ENCODE peak calls at places on chromosomes 4 and X, in ten cellular contexts. A, C, S, D, J, P, I, M, X and V are unnamed samples.

GRCh38 chrX:47623540-47624027 is 3.9 kb upstream of the SYN1 start:
- DNase-seq in C (peak; percentile 63), P (peak; percentile 61), X (no peak), J (no peak), M (peak; percentile 54), I (peak; percentile 76), A (peak; percentile 70), S (peak; percentile 80), D (peak; percentile 83), V (peak; percentile 82)

GRCh38 chrX:135556055-135556454 is 35.6 kb downstream of the INTS6L start:
- DNase-seq in J (no peak), M (no peak), S (no peak), X (peak; percentile 15), D (no peak), A (no peak), P (no peak), C (no peak), I (no peak), V (no peak)

GRCh38 chr4:173420324-173420752 is 21.4 kb upstream of the SCRG1 start:
- DNase-seq in C (peak; percentile 65), A (no peak), I (peak; percentile 28), S (no peak), X (peak; percentile 21), P (no peak), J (no peak), D (peak; percentile 48), M (no peak), V (peak; percentile 56)

GRCh38 chrX:119755981-119756533 is 2.3 kb upstream of the SOWAHD start:
- DNase-seq in J (no peak), S (no peak), M (peak; percentile 51), D (no peak), P (no peak), I (peak; percentile 73), A (no peak), C (no peak), X (peak; percentile 92), V (no peak)

GRCh38 chrX:120499301-120500097 is 30.4 kb upstream of the LAMP2 start:
- DNase-seq in J (no peak), P (no peak), X (no peak), D (peak; percentile 67), C (peak; percentile 44), S (no peak), I (peak; percentile 7), M (no peak), A (no peak), V (peak; percentile 61)

GRCh38 chr4:180058731-180059215 is 2184.4 kb upstream of the TENM3 start:
- DNase-seq in X (peak; percentile 48), J (no peak), S (no peak), P (no peak), A (peak; percentile 56), M (peak; percentile 47), D (peak; percentile 5), C (peak; percentile 14), I (peak; percentile 44), V (peak; percentile 28)

GRCh38 chr4:77697860-77698599 is 92.4 kb downstream of the CXCL13 start:
- DNase-seq in X (peak; percentile 14), P (no peak), J (no peak), C (peak; percentile 81), D (peak; percentile 89), S (peak; percentile 68), M (no peak), I (peak; percentile 67), A (peak; percentile 55), V (peak; percentile 84)

GRCh38 chr4:105520819-105521790 is 31.3 kb upstream of the ARHGEF38 start:
- DNase-seq in X (peak; percentile 64), S (peak; percentile 53), A (peak; percentile 14), J (no peak), M (no peak), P (peak; percentile 20), I (peak; percentile 32), D (peak; percentile 12), C (peak; percentile 50), V (peak; percentile 66)

GRCh38 chrX:133444196-133444595 is 28.9 kb upstream of the GPC4 start:
- DNase-seq in J (no peak), D (peak; percentile 1), X (no peak), S (no peak), P (no peak), I (no peak), M (no peak), A (no peak), C (peak; percentile 11), V (no peak)

GRCh38 chrX:84441143-84441542 is 61.1 kb downstream of the HDX start:
- DNase-seq in X (no peak), A (peak; percentile 49), J (no peak), P (no peak), I (peak; percentile 72), M (no peak), S (no peak), C (no peak), D (peak; percentile 6), V (peak; percentile 0)

GRCh38 chr4:182683666-182684065 is 233.5 kb downstream of the DCTD start:
- DNase-seq in P (no peak), C (peak; percentile 4), J (no peak), I (no peak), D (no peak), X (no peak), M (no peak), A (no peak), S (no peak), V (peak; percentile 54)

GRCh38 chr4:16253127-16253960 is 27.1 kb upstream of the TAPT1 start:
- DNase-seq in S (peak; percentile 60), I (peak; percentile 88), A (peak; percentile 87), D (peak; percentile 88), M (no peak), C (peak; percentile 87), X (no peak), P (no peak), J (no peak), V (peak; percentile 78)

GRCh38 chr4:110245567-110245966 is 47.2 kb upstream of the ELOVL6 start:
- DNase-seq in M (no peak), X (no peak), D (peak; percentile 77), J (no peak), P (no peak), S (peak; percentile 39), A (peak; percentile 56), I (peak; percentile 49), C (peak; percentile 30), V (peak; percentile 23)

GRCh38 chr4:83558693-83559092 is 22.8 kb downstream of the GPAT3 start:
- DNase-seq in A (peak; percentile 55), X (no peak), M (no peak), S (no peak), J (no peak), I (peak; percentile 49), C (peak; percentile 58), P (no peak), D (peak; percentile 41), V (no peak)

DNA sequence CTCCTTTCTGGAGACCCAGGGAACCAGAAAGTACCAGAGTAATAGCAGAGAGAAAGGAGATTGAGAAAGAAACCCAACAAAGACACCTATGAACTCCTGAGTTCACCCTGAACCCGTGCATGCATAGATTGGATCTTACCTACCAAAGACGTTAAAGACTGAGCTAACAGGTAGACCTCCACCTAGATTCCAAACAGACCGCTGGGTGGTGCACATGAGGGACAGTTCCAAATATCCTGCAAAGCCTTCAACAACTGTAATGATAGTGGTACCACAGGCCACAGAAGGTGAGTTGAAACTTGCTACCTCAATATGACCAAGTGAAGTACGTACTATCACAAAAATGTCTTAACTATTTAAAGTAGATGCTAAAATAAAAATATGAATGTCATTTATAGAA is 34.0 kb upstream of the NR0B1 start:
- DNase-seq in X (no peak), M (no peak), I (no peak), C (no peak), P (no peak), J (no peak), S (no peak), A (no peak), D (no peak), V (no peak)
- TF ChIP-seq CTCF in X (no peak), M (no peak), I (no peak), C (no peak), P (no peak), J (no peak), S (no peak), A (no peak), D (no peak), V (no peak)

GRCh38 chr4:136855886-136856285 is 676.4 kb downstream of the PCDH18 start:
- DNase-seq in M (no peak), X (no peak), C (no peak), J (no peak), I (no peak), A (no peak), P (no peak), D (no peak), S (no peak), V (no peak)
- H3K4me3 ChIP-seq in M (no peak overlapping the region), X (no peak overlapping the region), C (no peak overlapping the region), J (no peak overlapping the region), I (no peak overlapping the region), A (no peak overlapping the region), P (no peak overlapping the region), D (no peak overlapping the region), S (no peak overlapping the region), V (no peak overlapping the region)

DNA sequence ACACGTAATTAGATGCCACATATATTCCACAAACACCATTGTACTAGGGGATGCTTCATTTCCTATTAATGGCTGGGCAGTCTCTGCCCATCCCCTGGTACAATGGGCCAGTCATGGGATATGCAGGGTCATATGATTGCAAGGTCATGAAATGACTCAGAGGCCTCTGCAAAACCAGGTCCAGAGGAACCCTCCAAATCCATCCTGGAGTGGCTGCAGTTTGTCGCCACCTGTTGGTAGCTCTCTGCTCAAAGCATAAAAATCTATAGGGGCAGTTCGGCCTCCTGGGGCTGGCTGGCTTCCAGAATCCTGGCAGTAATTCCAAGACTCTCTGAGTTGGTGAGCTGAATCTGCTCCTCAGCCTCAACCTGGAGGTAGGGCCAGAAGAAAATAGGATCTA is 22.9 kb upstream of the PUDP start:
- DNase-seq in X (peak; percentile 13), J (no peak), A (no peak), M (no peak), P (no peak), S (peak; percentile 7), I (no peak), C (no peak), D (no peak), V (peak; percentile 27)
- TF ChIP-seq CTCF in X (peak; percentile 11), J (no peak), A (peak; percentile 12), M (peak; percentile 25), P (no peak), S (peak; percentile 62), I (peak; percentile 27), C (peak; percentile 9), D (no peak), V (peak; percentile 16)

GRCh38 chr4:165606465-165607205 is 227.8 kb downstream of the CPE start:
- DNase-seq in X (no peak), C (no peak), D (no peak), J (no peak), S (no peak), I (no peak), A (no peak), P (no peak), M (no peak), V (no peak)

GRCh38 chr4:165612936-165613335 is 234.1 kb downstream of the CPE start:
- DNase-seq in X (peak; percentile 50), S (no peak), D (no peak), C (no peak), M (no peak), I (no peak), P (no peak), A (no peak), J (no peak), V (no peak)

GRCh38 chr4:165605811-165606210 is 227.0 kb downstream of the CPE start:
- DNase-seq in S (no peak), I (no peak), M (no peak), J (no peak), X (no peak), C (no peak), P (no peak), A (no peak), D (no peak), V (no peak)

GRCh38 chr4:165609653-165610052 is 230.8 kb downstream of the CPE start:
- DNase-seq in A (no peak), P (no peak), S (no peak), X (no peak), C (no peak), I (no peak), D (no peak), M (no peak), J (no peak), V (no peak)

GRCh38 chr4:165610679-165611551 is 232.1 kb downstream of the CPE start:
- DNase-seq in P (no peak), X (no peak), D (no peak), C (no peak), I (no peak), S (no peak), A (no peak), M (no peak), J (no peak), V (no peak)
- H3K4me3 ChIP-seq in P (no peak overlapping the region), X (no peak overlapping the region), D (no peak overlapping the region), C (no peak overlapping the region), I (no peak overlapping the region), S (peak overlapping the region; percentile 15), A (no peak overlapping the region), M (no peak overlapping the region), J (no peak overlapping the region), V (peak overlapping the region; percentile 26)